ENCODE peak calls at places on chromosomes 3 and 15, in ten cellular contexts. O, S, U, K, N, X, G, H, Z and I are unnamed samples.

GRCh38 chr3:110414851-110415250 is 656.8 kb upstream of the NECTIN3 start:
- DNase-seq in O (no peak), S (no peak), U (no peak), K (no peak), N (peak; percentile 63), X (no peak), G (no peak), H (no peak), Z (peak; percentile 72), I (peak; percentile 76)

GRCh38 chr15:75161788-75162414 is 39.8 kb upstream of the C15orf39 start:
- DNase-seq in O (no peak), S (no peak), U (no peak), K (no peak), N (peak; percentile 77), X (no peak), G (no peak), H (no peak), Z (no peak), I (no peak)

GRCh38 chr3:13852638-13853009 is 27.2 kb downstream of the WNT7A start:
- DNase-seq in O (no peak), S (no peak), U (no peak), K (no peak), N (no peak), X (no peak), G (no peak), H (no peak), Z (no peak), I (no peak)

GRCh38 chr3:73480187-73480672 is 144.5 kb downstream of the PDZRN3 start:
- DNase-seq in O (no peak), S (no peak), U (no peak), K (no peak), N (no peak), X (no peak), G (no peak), H (no peak), Z (no peak), I (no peak)

GRCh38 chr3:15206662-15207576 is 873 bp downstream of the CAPN7 start:
- DNase-seq in O (no peak), S (peak; percentile 80), U (no peak), K (peak; percentile 76), N (peak; percentile 57), X (no peak), G (peak; percentile 30), H (no peak), Z (peak; percentile 15), I (peak; percentile 49)

GRCh38 chr15:77012868-77013267 is 17.9 kb downstream of the PSTPIP1 start:
- DNase-seq in O (peak; percentile 57), S (no peak), U (no peak), K (no peak), N (no peak), X (no peak), G (no peak), H (no peak), Z (no peak), I (no peak)

GRCh38 chr3:114615535-114616064 is 321.8 kb downstream of the TIGIT start:
- DNase-seq in O (no peak), S (no peak), U (no peak), K (no peak), N (no peak), X (no peak), G (no peak), H (no peak), Z (no peak), I (no peak)

GRCh38 chr3:16067837-16068471 is 106.5 kb upstream of the GALNT15 start:
- DNase-seq in O (no peak), S (no peak), U (no peak), K (no peak), N (peak; percentile 81), X (no peak), G (peak; percentile 60), H (no peak), Z (no peak), I (peak; percentile 97)

GRCh38 chr3:89697321-89697916 is 590.0 kb downstream of the EPHA3 start:
- DNase-seq in O (no peak), S (no peak), U (no peak), K (no peak), N (no peak), X (no peak), G (no peak), H (no peak), Z (peak; percentile 16), I (no peak)

GRCh38 chr3:72458365-72458764 is 389.9 kb downstream of the SHQ1 start:
- DNase-seq in O (no peak), S (no peak), U (no peak), K (no peak), N (no peak), X (no peak), G (no peak), H (no peak), Z (no peak), I (no peak)

DNA sequence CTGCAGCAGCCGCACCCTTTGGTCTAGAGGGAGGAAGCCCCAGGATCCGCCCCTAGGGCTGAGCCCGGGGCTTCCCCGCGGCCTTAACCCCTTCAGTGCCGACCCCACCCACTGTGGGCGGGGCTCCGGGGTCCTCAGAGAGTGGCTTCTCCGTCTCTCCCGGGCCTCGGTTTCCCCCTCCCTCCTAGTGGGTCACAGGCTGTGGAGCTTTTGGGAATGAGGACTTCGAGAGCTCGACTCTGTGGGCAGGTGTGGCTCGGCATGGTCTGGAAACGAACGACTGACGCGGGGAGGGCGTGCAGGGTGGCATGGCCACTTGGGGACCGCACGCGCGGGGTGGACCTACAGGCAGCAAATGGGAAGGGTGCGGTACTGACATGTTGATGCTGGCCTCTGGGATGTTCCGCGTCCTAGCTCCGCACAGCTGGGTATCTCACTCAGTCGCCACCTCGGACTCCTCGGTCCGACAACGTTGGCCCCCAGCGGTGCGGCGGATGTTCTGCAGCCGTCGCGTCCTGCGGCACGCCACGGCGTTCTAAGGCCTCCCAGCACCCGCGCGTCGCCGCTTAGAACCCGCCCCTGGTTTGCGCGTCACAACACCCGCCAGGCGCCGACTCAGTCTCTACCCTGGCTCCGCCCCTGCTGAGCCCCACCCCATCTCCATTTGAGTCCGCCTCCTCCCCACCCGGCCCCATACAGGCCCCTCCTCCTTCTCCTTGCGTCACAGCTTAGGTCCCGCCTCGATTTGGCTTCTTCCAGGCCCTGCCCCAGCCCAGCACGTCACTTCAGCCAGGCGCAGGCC is at the start of the genes HYAL3 and NAA80:
- DNase-seq in O (peak; percentile 99), S (peak; percentile 99), U (peak; percentile 100), K (peak; percentile 99), N (peak; percentile 100), X (peak; percentile 96), G (peak; percentile 99), H (peak; percentile 99), Z (peak; percentile 99), I (peak; percentile 99)
- TF ChIP-seq CTCF in O (peak; percentile 45), S (peak; percentile 64), U (peak; percentile 16), K (peak; percentile 59), N (no peak), X (no peak), G (peak; percentile 31), H (peak; percentile 16), Z (peak; percentile 46), I (peak; percentile 62)

GRCh38 chr15:62021991-62022600 is 38.2 kb downstream of the VPS13C start:
- DNase-seq in O (no peak), S (no peak), U (no peak), K (peak; percentile 8), N (no peak), X (no peak), G (no peak), H (no peak), Z (no peak), I (no peak)
- TF ChIP-seq CTCF in O (peak; percentile 17), S (peak; percentile 73), U (peak; percentile 6), K (peak; percentile 79), N (peak; percentile 42), X (no peak), G (peak; percentile 50), H (no peak), Z (peak; percentile 53), I (peak; percentile 69)

DNA sequence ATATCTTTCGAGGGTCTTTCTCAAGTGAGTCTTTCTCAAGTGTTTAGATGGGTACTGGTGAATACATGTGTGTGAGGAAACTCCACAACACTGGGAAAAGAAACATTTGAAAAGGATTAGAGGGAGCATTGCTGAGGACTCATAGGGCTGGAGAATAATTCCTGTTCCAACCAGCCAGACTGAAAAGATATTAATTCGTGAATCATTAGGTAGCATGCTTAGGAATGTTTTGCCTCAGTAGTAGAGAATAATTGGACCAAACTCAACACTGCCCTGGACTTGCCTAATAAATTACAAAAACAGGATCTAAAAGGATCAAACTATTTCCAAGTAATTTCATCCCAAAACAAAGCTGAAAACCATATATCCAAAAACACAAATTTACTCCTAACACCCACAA is 17.3 kb downstream of the PP2D1 start:
- DNase-seq in O (no peak), S (no peak), U (no peak), K (no peak), N (no peak), X (no peak), G (no peak), H (no peak), Z (peak; percentile 2), I (no peak)
- TF ChIP-seq CTCF in O (no peak), S (no peak), U (no peak), K (no peak), N (no peak), X (no peak), G (no peak), H (no peak), Z (no peak), I (no peak)

GRCh38 chr3:123442908-123443307 is 6.0 kb downstream of the ADCY5 start:
- DNase-seq in O (no peak), S (no peak), U (no peak), K (no peak), N (no peak), X (no peak), G (no peak), H (no peak), Z (no peak), I (no peak)

GRCh38 chr3:123446210-123446609 is 2.7 kb downstream of the ADCY5 start:
- DNase-seq in O (no peak), S (no peak), U (no peak), K (no peak), N (no peak), X (no peak), G (no peak), H (no peak), Z (no peak), I (no peak)

GRCh38 chr3:123444023-123444422 is 4.9 kb downstream of the ADCY5 start:
- DNase-seq in O (no peak), S (no peak), U (no peak), K (no peak), N (no peak), X (no peak), G (no peak), H (no peak), Z (no peak), I (peak; percentile 21)

GRCh38 chr3:123445702-123446101 is 3.2 kb downstream of the ADCY5 start:
- DNase-seq in O (no peak), S (no peak), U (no peak), K (no peak), N (no peak), X (no peak), G (no peak), H (no peak), Z (no peak), I (no peak)

DNA sequence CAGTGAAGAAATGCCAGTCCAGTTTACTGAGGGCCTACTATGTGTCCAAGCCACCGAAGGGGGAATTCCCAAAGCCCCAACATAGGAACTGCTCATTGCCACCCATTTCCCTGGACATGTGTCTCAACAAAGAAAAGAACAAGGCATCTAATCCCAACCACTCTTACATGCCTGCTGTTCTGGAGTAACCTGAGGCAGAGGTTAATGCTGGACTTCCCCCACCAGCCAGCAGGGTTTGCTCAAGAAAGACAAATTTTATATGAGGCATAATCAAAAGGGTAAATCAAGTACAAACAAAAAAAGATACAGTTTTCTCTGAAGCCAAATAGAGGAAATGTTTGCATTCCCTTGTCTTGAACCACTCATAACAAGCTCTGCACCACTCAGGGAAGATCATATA is 4.1 kb downstream of the ADCY5 start:
- DNase-seq in O (no peak), S (no peak), U (no peak), K (no peak), N (no peak), X (no peak), G (no peak), H (no peak), Z (no peak), I (no peak)
- TF ChIP-seq CTCF in O (no peak), S (peak; percentile 32), U (no peak), K (peak; percentile 14), N (peak; percentile 9), X (no peak), G (no peak), H (no peak), Z (peak; percentile 14), I (peak; percentile 12)